ENCODE peak calls at places on chromosomes 1 and 21, in six cellular contexts. D, A, L, Y, F and V are unnamed samples. For H3K4me1, the result is how much of the 10 kb centered on the place peaks cover.

GRCh38 chr1:160905617-160905989 is 20.6 kb upstream of the ITLN1 start:
- ATAC-seq in Y (no peak), L (no peak), F (no peak), A (no peak), D (no peak), V (no peak)

GRCh38 chr1:87051965-87052364 is 137.5 kb downstream of the HS2ST1 start:
- ATAC-seq in F (no peak), D (no peak), Y (no peak), L (no peak), A (peak), V (no peak)

GRCh38 chr1:186930248-186930647 is 101.5 kb downstream of the PLA2G4A start:
- ATAC-seq in F (no peak), A (no peak), Y (no peak), L (no peak), D (no peak), V (no peak)

GRCh38 chr1:219582310-219582709 is 30.6 kb downstream of the ZC3H11B start:
- ATAC-seq in L (no peak), A (peak), D (no peak), Y (no peak), F (no peak), V (no peak)

GRCh38 chr1:58836396-58836795 is 52.5 kb upstream of the JUN start:
- ATAC-seq in F (no peak), D (no peak), Y (peak), L (no peak), A (no peak), V (peak)

GRCh38 chr1:212074313-212074712 is 38.8 kb downstream of the DTL start:
- ATAC-seq in Y (no peak), D (no peak), F (no peak), A (no peak), L (no peak), V (no peak)

GRCh38 chr1:32487182-32487581 is 22.3 kb downstream of the ZBTB8B start:
- ATAC-seq in A (no peak), Y (peak), F (peak), L (no peak), D (no peak), V (no peak)

GRCh38 chr1:241870290-241870689 is 22.3 kb downstream of the EXO1 start:
- ATAC-seq in L (no peak), F (no peak), A (no peak), D (no peak), Y (no peak), V (no peak)

GRCh38 chr1:205693421-205693991 is 13.2 kb upstream of the SLC45A3 start:
- ATAC-seq in L (no peak), A (peak), D (no peak), Y (no peak), F (peak), V (no peak)

GRCh38 chr21:38702196-38702595 is 103.5 kb upstream of the ETS2 start:
- ATAC-seq in D (no peak), L (no peak), A (no peak), F (no peak), Y (no peak), V (no peak)

GRCh38 chr1:66654643-66655042 is 97.6 kb upstream of the DYNLT5 start:
- ATAC-seq in A (no peak), F (no peak), Y (no peak), L (no peak), D (no peak), V (no peak)

GRCh38 chr1:45890078-45890477 is 86.7 kb downstream of the MAST2 start:
- ATAC-seq in F (no peak), L (no peak), A (no peak), D (no peak), Y (no peak), V (no peak)

GRCh38 chr1:29639741-29640427 is 403.6 kb downstream of the PTPRU start:
- ATAC-seq in L (no peak), Y (no peak), A (no peak), F (no peak), D (no peak), V (no peak)
- TF ChIP-seq EP300 in L (no peak), Y (no peak), A (no peak), F (no peak), D (no peak), V (no peak)

GRCh38 chr21:43618940-43619339 is 40.3 kb downstream of the HSF2BP start:
- ATAC-seq in F (no peak), Y (no peak), L (no peak), A (no peak), D (no peak), V (no peak)

GRCh38 chr21:43623588-43623987 is 35.7 kb downstream of the HSF2BP start:
- ATAC-seq in D (no peak), F (no peak), L (no peak), A (no peak), Y (no peak), V (no peak)

GRCh38 chr21:43619344-43619743 is 39.9 kb downstream of the HSF2BP start:
- ATAC-seq in A (no peak), F (no peak), Y (no peak), L (no peak), D (no peak), V (no peak)

GRCh38 chr21:43622796-43623195 is 36.5 kb downstream of the HSF2BP start:
- ATAC-seq in D (no peak), Y (no peak), A (no peak), L (no peak), F (no peak), V (no peak)

GRCh38 chr21:43619856-43620255 is 39.4 kb downstream of the HSF2BP start:
- ATAC-seq in L (peak), D (no peak), F (no peak), Y (no peak), A (no peak), V (no peak)
- TF ChIP-seq CTCF in L (no peak), D (no peak), F (peak), Y (peak), A (no peak), V (no peak)

DNA sequence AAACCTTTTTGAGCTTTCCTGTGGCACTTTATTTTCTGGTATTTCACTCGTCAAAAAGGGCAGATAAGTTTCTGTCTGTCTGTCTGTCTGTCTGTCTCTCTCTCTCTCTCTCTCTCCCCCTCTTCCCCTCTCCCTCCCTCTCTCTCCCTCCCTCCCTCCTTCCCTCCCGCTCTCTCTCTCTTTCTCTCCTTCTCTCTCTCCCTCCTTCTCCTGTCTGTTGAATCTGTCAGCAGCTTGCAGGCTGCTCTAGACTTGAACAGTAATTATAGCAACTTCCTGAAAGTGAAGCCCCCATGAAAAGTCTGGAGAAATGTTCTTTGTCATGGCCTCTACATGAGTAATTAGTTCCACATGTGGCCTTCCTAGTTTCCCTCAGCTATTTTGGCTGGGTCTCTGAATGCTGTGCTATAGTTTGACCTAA is 275.2 kb upstream of the C1orf105 start:
- ATAC-seq in F (no peak), D (peak), Y (no peak), L (no peak), A (no peak), V (peak)
- H3K4me1 ChIP-seq in F (under half), D (under half), Y (under half), L (under half), A (under half), V (under half)

GRCh38 chr1:202562443-202563060 is 147.7 kb downstream of the SYT2 start:
- ATAC-seq in Y (no peak), D (peak), L (no peak), A (no peak), F (no peak), V (no peak)
- TF ChIP-seq EP300 in Y (no peak), D (no peak), L (no peak), A (no peak), F (no peak), V (no peak)

GRCh38 chr21:42108941-42109340 is 37.8 kb downstream of the UMODL1 start:
- ATAC-seq in D (no peak), F (no peak), L (no peak), Y (no peak), A (no peak), V (no peak)

GRCh38 chr21:42107177-42107880 is 36.2 kb downstream of the UMODL1 start:
- ATAC-seq in D (no peak), L (peak), F (peak), Y (peak), A (peak), V (no peak)

GRCh38 chr21:42108554-42108885 is 37.4 kb downstream of the UMODL1 start:
- ATAC-seq in D (no peak), L (no peak), F (no peak), A (no peak), Y (no peak), V (no peak)

GRCh38 chr21:42109473-42109872 is 38.4 kb downstream of the UMODL1 start:
- ATAC-seq in F (no peak), A (no peak), L (no peak), Y (no peak), D (no peak), V (no peak)

DNA sequence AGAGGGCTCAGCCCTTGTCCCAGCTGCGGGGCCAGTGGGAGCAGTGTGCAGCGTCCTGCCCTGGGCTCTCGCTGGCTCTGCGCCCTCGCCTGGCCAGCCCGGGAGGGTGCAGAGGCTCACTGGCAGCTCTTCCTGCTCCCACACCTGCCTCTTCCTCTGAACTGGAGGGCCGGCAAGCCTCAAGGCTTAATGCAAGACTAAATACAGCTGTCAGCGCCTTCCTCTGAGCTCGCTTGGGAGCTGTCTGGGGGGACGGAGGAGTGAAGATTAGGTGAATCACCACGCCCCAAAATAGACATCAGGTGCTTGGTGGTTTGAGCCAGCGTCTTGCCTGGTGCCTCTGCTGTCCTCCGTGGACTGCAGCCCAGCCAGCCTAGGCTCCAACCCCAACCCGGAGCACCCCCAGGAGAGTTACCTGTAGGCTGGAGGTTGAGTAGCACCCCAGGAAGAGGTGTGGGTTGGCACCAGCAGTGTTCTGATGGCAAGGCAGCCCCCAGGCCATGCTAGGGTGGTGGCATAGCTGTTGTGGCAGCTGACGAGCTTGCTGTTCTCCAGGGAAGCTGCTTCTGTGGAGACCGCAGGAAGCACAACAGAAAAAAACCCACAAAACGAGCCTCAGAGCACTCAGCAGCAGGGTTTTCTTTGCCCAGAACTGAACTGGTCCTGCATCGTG is 36.9 kb downstream of the UMODL1 start:
- ATAC-seq in L (peak), Y (peak), F (peak), D (peak), A (peak), V (peak)
- TF ChIP-seq CTCF in L (peak), Y (peak), F (peak), D (peak), A (peak), V (peak)

DNA sequence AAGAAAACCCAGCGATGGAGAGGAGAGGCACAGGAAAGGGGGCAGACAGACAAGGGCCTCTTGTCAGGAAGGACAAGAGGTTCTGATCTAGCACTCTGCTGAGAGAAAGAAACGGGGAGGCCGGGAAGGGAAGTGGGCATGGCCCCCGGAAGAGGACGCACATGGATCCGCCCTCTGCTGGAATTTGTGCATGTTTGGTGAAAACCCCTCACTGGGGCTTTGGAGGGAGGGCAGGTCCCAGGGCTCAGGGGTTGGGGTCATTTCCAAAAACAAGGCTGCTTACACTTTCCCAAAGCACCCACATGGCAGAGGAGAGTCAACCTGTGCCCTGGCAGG is 32.4 kb upstream of the ECE1 start:
- ATAC-seq in D (no peak), Y (no peak), F (peak), L (peak), A (no peak), V (no peak)
- H3K4me1 ChIP-seq in D (half or more), Y (under half), F (half or more), L (half or more), A (under half), V (under half)